ENCODE peak calls at places on chromosome 16, in four cellular contexts. N, Z, O and G are unnamed samples.

GRCh38 chr16:66878067-66878466 is 2.2 kb upstream of the PDP2 start:
- DNase-seq in Z (no peak), N (no peak), O (no peak), G (no peak)

GRCh38 chr16:86252596-86252995 is 257.7 kb upstream of the FOXF1 start:
- DNase-seq in N (no peak), Z (no peak), O (peak), G (no peak)

GRCh38 chr16:69927056-69927757 is 23.9 kb upstream of the CLEC18A start:
- DNase-seq in N (peak), O (peak), Z (no peak), G (peak)

GRCh38 chr16:20844054-20844453 is 37.7 kb downstream of the REXO5 start:
- DNase-seq in Z (no peak), N (no peak), O (no peak), G (no peak)

GRCh38 chr16:57924514-57924913 is 46.4 kb downstream of the CNGB1 start:
- DNase-seq in Z (no peak), N (no peak), O (no peak), G (no peak)

GRCh38 chr16:30349695-30350094 is 5.4 kb downstream of the CD2BP2 start:
- DNase-seq in O (no peak), Z (no peak), N (no peak), G (no peak)

GRCh38 chr16:17828012-17828411 is 357.3 kb upstream of the XYLT1 start:
- DNase-seq in N (no peak), Z (no peak), O (no peak), G (no peak)

GRCh38 chr16:84699147-84699711 is 571 bp upstream of the USP10 start:
- DNase-seq in O (peak), Z (no peak), N (peak), G (no peak)

GRCh38 chr16:23406546-23407240 is 46.3 kb downstream of the COG7 start:
- DNase-seq in N (no peak), Z (no peak), O (no peak), G (no peak)

GRCh38 chr16:83648347-83648746 is 159.4 kb upstream of the HSBP1 start:
- DNase-seq in O (no peak), N (no peak), Z (no peak), G (no peak)

GRCh38 chr16:11901091-11901490 is 14.7 kb downstream of the GSPT1 start:
- DNase-seq in O (no peak), Z (no peak), N (no peak), G (no peak)